ENCODE peak calls at places on chromosomes 3 and 15, in ten cellular contexts. One of them, this sample, is unnamed.

GRCh38 chr3:10365791-10366190 is 44.9 kb upstream of the SEC13 start:
- DNase-seq in left ventricle myocardium inferior: no peak
- DNase-seq in memory B cell: no peak
- DNase-seq in NCI-H2171: no peak
- DNase-seq in WERI-Rb-1: no peak
- DNase-seq in stimulated activated CD4-positive, alpha-beta T cell treated with anti-CD3 and anti-CD28 coated beads, Interleukin-1b, Interleukin-23, amount 100 ng/mL, for 4 hours: no peak
- DNase-seq in amniotic stem cell: no peak
- DNase-seq in HEK293T: no peak
- DNase-seq in BJ: no peak
- DNase-seq in heart right ventricle: no peak
- DNase-seq in this sample: no peak

GRCh38 chr3:156674911-156675743 is 737 bp downstream of the TIPARP start:
- DNase-seq in WERI-Rb-1: peak
- DNase-seq in amniotic stem cell: no peak
- DNase-seq in HEK293T: peak
- DNase-seq in left ventricle myocardium inferior: peak
- DNase-seq in memory B cell: peak
- DNase-seq in BJ: no peak
- DNase-seq in heart right ventricle: peak
- DNase-seq in NCI-H2171: peak
- DNase-seq in stimulated activated CD4-positive, alpha-beta T cell treated with anti-CD3 and anti-CD28 coated beads, Interleukin-1b, Interleukin-23, amount 100 ng/mL, for 4 hours: peak
- DNase-seq in this sample: peak

GRCh38 chr15:72156928-72157327 is 38.7 kb downstream of the SENP8 start:
- DNase-seq in WERI-Rb-1: no peak
- DNase-seq in stimulated activated CD4-positive, alpha-beta T cell treated with anti-CD3 and anti-CD28 coated beads, Interleukin-1b, Interleukin-23, amount 100 ng/mL, for 4 hours: no peak
- DNase-seq in BJ: no peak
- DNase-seq in memory B cell: no peak
- DNase-seq in heart right ventricle: no peak
- DNase-seq in amniotic stem cell: no peak
- DNase-seq in NCI-H2171: no peak
- DNase-seq in left ventricle myocardium inferior: no peak
- DNase-seq in HEK293T: no peak
- DNase-seq in this sample: no peak

GRCh38 chr3:129058441-129059194 is 2.0 kb upstream of the GP9 start:
- DNase-seq in WERI-Rb-1: no peak
- DNase-seq in NCI-H2171: peak
- DNase-seq in left ventricle myocardium inferior: no peak
- DNase-seq in HEK293T: no peak
- DNase-seq in heart right ventricle: no peak
- DNase-seq in stimulated activated CD4-positive, alpha-beta T cell treated with anti-CD3 and anti-CD28 coated beads, Interleukin-1b, Interleukin-23, amount 100 ng/mL, for 4 hours: no peak
- DNase-seq in memory B cell: no peak
- DNase-seq in BJ: no peak
- DNase-seq in amniotic stem cell: no peak
- DNase-seq in this sample: no peak

GRCh38 chr3:52534281-52535183 is 875 bp upstream of the NT5DC2 start:
- DNase-seq in WERI-Rb-1: peak
- DNase-seq in heart right ventricle: peak
- DNase-seq in memory B cell: no peak
- DNase-seq in stimulated activated CD4-positive, alpha-beta T cell treated with anti-CD3 and anti-CD28 coated beads, Interleukin-1b, Interleukin-23, amount 100 ng/mL, for 4 hours: no peak
- DNase-seq in HEK293T: no peak
- DNase-seq in left ventricle myocardium inferior: no peak
- DNase-seq in amniotic stem cell: no peak
- DNase-seq in BJ: no peak
- DNase-seq in NCI-H2171: no peak
- DNase-seq in this sample: no peak

GRCh38 chr15:71390101-71390500 is 274.8 kb downstream of the THSD4 start:
- DNase-seq in stimulated activated CD4-positive, alpha-beta T cell treated with anti-CD3 and anti-CD28 coated beads, Interleukin-1b, Interleukin-23, amount 100 ng/mL, for 4 hours: no peak
- DNase-seq in amniotic stem cell: no peak
- DNase-seq in heart right ventricle: no peak
- DNase-seq in left ventricle myocardium inferior: no peak
- DNase-seq in BJ: no peak
- DNase-seq in NCI-H2171: no peak
- DNase-seq in memory B cell: no peak
- DNase-seq in WERI-Rb-1: no peak
- DNase-seq in HEK293T: no peak
- DNase-seq in this sample: no peak

GRCh38 chr3:158802399-158803023 is 657 bp downstream of the MFSD1 start:
- DNase-seq in stimulated activated CD4-positive, alpha-beta T cell treated with anti-CD3 and anti-CD28 coated beads, Interleukin-1b, Interleukin-23, amount 100 ng/mL, for 4 hours: no peak
- DNase-seq in WERI-Rb-1: no peak
- DNase-seq in NCI-H2171: no peak
- DNase-seq in heart right ventricle: no peak
- DNase-seq in BJ: no peak
- DNase-seq in amniotic stem cell: no peak
- DNase-seq in left ventricle myocardium inferior: no peak
- DNase-seq in HEK293T: peak
- DNase-seq in memory B cell: peak
- DNase-seq in this sample: no peak

GRCh38 chr3:35394400-35394799 is 244.9 kb upstream of the ARPP21 start:
- DNase-seq in amniotic stem cell: no peak
- DNase-seq in NCI-H2171: peak
- DNase-seq in WERI-Rb-1: no peak
- DNase-seq in left ventricle myocardium inferior: no peak
- DNase-seq in stimulated activated CD4-positive, alpha-beta T cell treated with anti-CD3 and anti-CD28 coated beads, Interleukin-1b, Interleukin-23, amount 100 ng/mL, for 4 hours: no peak
- DNase-seq in HEK293T: no peak
- DNase-seq in heart right ventricle: no peak
- DNase-seq in BJ: no peak
- DNase-seq in memory B cell: no peak
- DNase-seq in this sample: no peak

GRCh38 chr3:194203482-194204035 is 67.6 kb downstream of the HES1 start:
- DNase-seq in amniotic stem cell: no peak
- DNase-seq in left ventricle myocardium inferior: no peak
- DNase-seq in stimulated activated CD4-positive, alpha-beta T cell treated with anti-CD3 and anti-CD28 coated beads, Interleukin-1b, Interleukin-23, amount 100 ng/mL, for 4 hours: no peak
- DNase-seq in memory B cell: peak
- DNase-seq in NCI-H2171: no peak
- DNase-seq in BJ: no peak
- DNase-seq in heart right ventricle: no peak
- DNase-seq in HEK293T: no peak
- DNase-seq in WERI-Rb-1: no peak
- DNase-seq in this sample: peak

GRCh38 chr15:73881539-73882320 is 8.4 kb downstream of the TBC1D21 start:
- DNase-seq in HEK293T: no peak
- DNase-seq in memory B cell: no peak
- DNase-seq in heart right ventricle: no peak
- DNase-seq in WERI-Rb-1: no peak
- DNase-seq in amniotic stem cell: no peak
- DNase-seq in BJ: no peak
- DNase-seq in left ventricle myocardium inferior: no peak
- DNase-seq in stimulated activated CD4-positive, alpha-beta T cell treated with anti-CD3 and anti-CD28 coated beads, Interleukin-1b, Interleukin-23, amount 100 ng/mL, for 4 hours: no peak
- DNase-seq in NCI-H2171: no peak
- DNase-seq in this sample: no peak

GRCh38 chr15:66948294-66948693 is 117.1 kb upstream of the SMAD3 start:
- DNase-seq in WERI-Rb-1: no peak
- DNase-seq in NCI-H2171: no peak
- DNase-seq in memory B cell: no peak
- DNase-seq in left ventricle myocardium inferior: no peak
- DNase-seq in HEK293T: no peak
- DNase-seq in amniotic stem cell: no peak
- DNase-seq in heart right ventricle: no peak
- DNase-seq in BJ: no peak
- DNase-seq in stimulated activated CD4-positive, alpha-beta T cell treated with anti-CD3 and anti-CD28 coated beads, Interleukin-1b, Interleukin-23, amount 100 ng/mL, for 4 hours: no peak
- DNase-seq in this sample: no peak

This sample was measured in activated B cell treated with CpG ODN at 0.5 μM for 24 hours.